ENCODE peak calls at places on chromosomes 6 and 20, in five cellular contexts. O is GM12878, N is NT2/D1, H is HepG2, L is H1. J is an unnamed sample.

GRCh38 chr6:119533603-119534279 is 184.2 kb upstream of the MAN1A1 start:
- DNase-seq in N (no peak), L (no peak), O (peak), H (no peak), J (no peak)

GRCh38 chr6:79734374-79734773 is 103.2 kb downstream of the SH3BGRL2 start:
- DNase-seq in N (no peak), H (no peak), L (no peak), O (no peak), J (no peak)

GRCh38 chr6:135782517-135782916 is 69.0 kb upstream of the PDE7B start:
- DNase-seq in H (no peak), O (no peak), N (no peak), L (no peak), J (no peak)

GRCh38 chr6:15065603-15066002 is 180.3 kb upstream of the JARID2 start:
- DNase-seq in H (no peak), O (no peak), N (no peak), L (no peak), J (no peak)

GRCh38 chr6:158475344-158476302 is 84.3 kb upstream of the TMEM181 start:
- DNase-seq in H (no peak), L (no peak), N (no peak), O (peak), J (peak)

GRCh38 chr20:34872604-34873224 is at the start of gene GGT7:
- DNase-seq in L (peak), H (peak), O (peak), N (peak), J (peak)

GRCh38 chr6:32852844-32853540 is 512 bp downstream of the TAP1 start:
- DNase-seq in N (no peak), L (no peak), O (no peak), H (no peak), J (no peak)

GRCh38 chr6:19806971-19807396 is 30.2 kb upstream of the ID4 start:
- DNase-seq in L (no peak), O (no peak), N (no peak), H (no peak), J (no peak)

GRCh38 chr20:16785221-16785620 is 37.1 kb downstream of the OTOR start:
- DNase-seq in L (no peak), O (no peak), H (no peak), N (no peak), J (no peak)

GRCh38 chr6:73079611-73079955 is 145.7 kb downstream of the KHDC1L start:
- DNase-seq in N (no peak), L (no peak), O (no peak), H (no peak), J (no peak)

GRCh38 chr20:15528386-15529111 is 1044.7 kb downstream of the KIF16B start:
- DNase-seq in O (no peak), H (no peak), L (no peak), N (no peak), J (no peak)

GRCh38 chr6:158018851-158019361 is 37.2 kb downstream of the SYNJ2 start:
- DNase-seq in L (no peak), O (no peak), H (no peak), N (no peak), J (no peak)

GRCh38 chr6:68059261-68059660 is 575.8 kb upstream of the ADGRB3 start:
- DNase-seq in L (no peak), O (no peak), H (no peak), N (no peak), J (no peak)

GRCh38 chr20:59390437-59390836 is 90.0 kb downstream of the EDN3 start:
- DNase-seq in N (no peak), L (no peak), O (no peak), H (no peak), J (no peak)

GRCh38 chr6:149484733-149485700 is at the start of gene ZC3H12D:
- DNase-seq in L (no peak), H (peak), N (no peak), O (no peak), J (no peak)

GRCh38 chr6:12174878-12175277 is 115.3 kb upstream of the EDN1 start:
- DNase-seq in O (no peak), N (no peak), L (no peak), H (no peak), J (no peak)

GRCh38 chr6:98980814-98981213 is 33.1 kb upstream of the FBXL4 start:
- DNase-seq in H (no peak), O (no peak), N (no peak), L (peak), J (peak)

GRCh38 chr6:13615802-13616140 is 636 bp downstream of the NOL7 start:
- DNase-seq in N (no peak), H (no peak), O (no peak), L (no peak), J (peak)

GRCh38 chr20:37355252-37356180 is 9.6 kb downstream of the SRC start:
- DNase-seq in L (no peak), H (no peak), N (no peak), O (no peak), J (no peak)

GRCh38 chr20:60371456-60371855 is 413.2 kb downstream of the CDH26 start:
- DNase-seq in O (no peak), H (no peak), L (no peak), N (no peak), J (no peak)

GRCh38 chr20:11333634-11334033 is 584.1 kb upstream of the BTBD3 start:
- DNase-seq in O (no peak), L (no peak), N (no peak), H (no peak), J (no peak)

GRCh38 chr20:34989118-34989517 is 33.5 kb downstream of the MYH7B start:
- DNase-seq in O (no peak), H (no peak), L (no peak), N (no peak), J (no peak)

GRCh38 chr6:115485400-115485799 is 575.3 kb downstream of the FRK start:
- DNase-seq in L (no peak), H (no peak), N (no peak), O (no peak), J (peak)

GRCh38 chr6:122126894-122127293 is 272.6 kb upstream of the HSF2 start:
- DNase-seq in O (no peak), L (no peak), N (no peak), H (no peak), J (no peak)

GRCh38 chr20:22542427-22542826 is 41.9 kb downstream of the FOXA2 start:
- DNase-seq in L (no peak), O (no peak), H (no peak), N (no peak), J (no peak)

GRCh38 chr6:9540534-9541126 is 874.2 kb downstream of the TFAP2A start:
- DNase-seq in H (peak), O (no peak), N (no peak), L (no peak), J (peak)

GRCh38 chr20:32336918-32337347 is 21.2 kb upstream of the ASXL1 start:
- DNase-seq in N (no peak), H (peak), L (no peak), O (no peak), J (peak)

GRCh38 chr6:43016166-43016915 is 2.3 kb downstream of the KLHDC3 start:
- DNase-seq in L (no peak), O (no peak), H (no peak), N (no peak), J (no peak)

GRCh38 chr6:81800666-81801065 is 48.2 kb upstream of the TENT5A start:
- DNase-seq in L (no peak), H (no peak), O (no peak), N (no peak), J (no peak)

GRCh38 chr6:81806793-81807565 is 54.5 kb upstream of the TENT5A start:
- DNase-seq in O (no peak), H (peak), L (no peak), N (no peak), J (no peak)

GRCh38 chr6:81797594-81797993 is 45.1 kb upstream of the TENT5A start:
- DNase-seq in H (no peak), L (no peak), O (no peak), N (no peak), J (no peak)

GRCh38 chr6:81802356-81802755 is 49.9 kb upstream of the TENT5A start:
- DNase-seq in O (no peak), L (no peak), N (no peak), H (no peak), J (no peak)

GRCh38 chr6:81801489-81801888 is 49.0 kb upstream of the TENT5A start:
- DNase-seq in H (no peak), L (no peak), N (no peak), O (no peak), J (no peak)
- TF ChIP-seq SUZ12 in H (no peak), L (no peak), N (no peak), O (no peak), J (no peak)

DNA sequence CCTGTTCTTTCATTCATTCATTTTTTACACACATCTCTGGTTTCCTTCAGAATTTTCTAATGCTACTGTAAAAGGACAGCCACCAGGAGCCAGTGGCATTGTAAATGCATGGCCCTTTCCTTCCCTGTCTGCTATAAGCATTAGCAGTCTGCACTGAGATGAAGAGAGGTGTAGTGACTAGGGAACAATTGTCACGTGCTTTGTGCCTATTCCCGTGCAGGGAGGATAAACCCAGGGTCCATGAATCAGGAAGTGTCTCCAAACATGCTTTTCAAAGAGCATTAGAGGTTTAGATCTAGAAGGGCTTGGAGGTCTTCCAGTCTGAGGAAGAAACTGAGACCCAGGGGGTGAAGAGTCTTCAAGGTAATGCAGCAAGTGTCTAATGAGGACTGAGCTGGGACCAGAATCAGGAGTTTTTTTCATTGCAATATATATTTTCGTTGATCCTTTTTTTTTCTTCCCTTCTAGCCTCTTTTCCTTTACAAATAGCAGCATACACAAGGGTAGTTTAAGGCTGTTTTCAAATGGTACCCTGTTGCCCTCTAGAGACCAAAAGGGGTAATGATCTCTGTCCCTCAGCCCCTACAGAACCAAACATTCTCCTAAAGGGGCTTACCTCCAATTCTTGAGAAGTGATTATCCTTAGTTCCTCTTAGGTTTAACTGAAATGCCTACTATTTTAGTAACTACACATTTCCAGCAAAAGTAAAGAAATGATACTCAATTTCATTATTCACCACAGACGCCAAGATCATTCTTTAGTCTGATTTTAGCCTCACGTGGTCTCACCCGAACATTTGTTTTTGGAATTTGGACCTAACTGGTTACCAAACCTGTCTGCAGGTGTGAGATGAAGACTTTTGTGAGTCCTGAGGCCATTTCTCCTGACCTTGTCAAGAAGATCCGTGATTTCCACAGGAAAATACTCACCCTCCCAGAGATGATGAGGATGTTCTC is 6.6 kb downstream of the TRIM15 start:
- DNase-seq in O (peak), N (peak), H (peak), L (no peak), J (peak)
- TF ChIP-seq SUZ12 in O (no peak), N (no peak), H (no peak), L (no peak), J (no peak)

GRCh38 chr6:27501187-27501586 is 28.3 kb upstream of the ZNF184 start:
- DNase-seq in L (no peak), H (no peak), N (no peak), O (no peak), J (no peak)

GRCh38 chr6:27507041-27507956 is 34.4 kb upstream of the ZNF184 start:
- DNase-seq in L (no peak), O (no peak), N (no peak), H (no peak), J (no peak)

GRCh38 chr6:27502508-27503435 is 29.9 kb upstream of the ZNF184 start:
- DNase-seq in O (peak), L (no peak), N (peak), H (peak), J (peak)

GRCh38 chr6:27503436-27504030 is 30.6 kb upstream of the ZNF184 start:
- DNase-seq in L (no peak), O (peak), H (peak), N (peak), J (peak)

GRCh38 chr6:27505209-27506027 is 32.5 kb upstream of the ZNF184 start:
- DNase-seq in H (peak), L (peak), O (peak), N (peak), J (peak)
- TF ChIP-seq SUZ12 in H (no peak), L (no peak), O (no peak), N (no peak), J (no peak)

DNA sequence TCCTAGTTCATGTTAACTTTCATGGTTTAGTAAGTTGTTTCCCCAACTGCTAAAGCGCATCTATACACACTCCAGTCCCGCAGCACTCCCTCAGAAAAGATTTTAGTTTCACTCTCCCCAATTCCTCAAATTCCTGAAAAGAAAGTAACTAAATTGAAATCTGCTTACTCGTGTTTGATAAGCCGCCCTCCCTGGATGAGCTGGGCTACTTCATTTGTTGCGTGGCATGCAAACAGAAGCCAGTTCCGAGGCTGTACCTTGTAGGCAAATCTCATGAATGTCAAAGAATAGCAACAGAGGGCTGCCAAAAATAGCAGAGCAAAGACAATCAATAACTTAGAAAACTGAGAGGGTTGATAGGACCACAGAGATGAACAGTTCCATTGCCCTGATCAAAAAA is 16.9 kb downstream of the MPC1 start:
- DNase-seq in O (no peak), N (no peak), H (no peak), L (no peak), J (no peak)
- TF ChIP-seq SUZ12 in O (no peak), N (no peak), H (no peak), L (no peak), J (no peak)

GRCh38 chr6:96394727-96395126 is 126.9 kb upstream of the UFL1 start:
- DNase-seq in L (no peak), O (no peak), H (peak), N (no peak), J (peak)

DNA sequence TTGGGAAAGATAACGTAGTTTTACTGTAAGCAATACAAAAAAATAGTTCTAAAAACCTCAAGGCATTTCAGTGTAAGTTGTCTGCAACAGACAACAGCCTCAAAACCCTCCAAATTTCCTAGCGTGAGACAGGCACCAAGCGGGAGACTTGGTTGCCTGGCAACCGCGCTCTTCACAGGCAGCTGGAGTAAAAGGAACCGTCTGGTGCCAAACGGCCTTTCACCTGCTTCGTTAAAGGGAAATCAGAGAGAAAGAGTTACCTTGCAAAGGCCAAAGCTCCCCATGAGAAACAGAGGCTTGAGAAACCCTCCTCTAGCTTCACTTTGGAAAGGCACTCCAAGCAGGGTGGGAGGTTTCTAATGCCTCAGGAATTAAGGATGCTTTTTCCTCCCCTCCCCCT is 129.8 kb upstream of the UFL1 start:
- DNase-seq in N (peak), L (peak), H (no peak), O (no peak), J (peak)
- TF ChIP-seq SUZ12 in N (no peak), L (no peak), H (no peak), O (no peak), J (no peak)

DNA sequence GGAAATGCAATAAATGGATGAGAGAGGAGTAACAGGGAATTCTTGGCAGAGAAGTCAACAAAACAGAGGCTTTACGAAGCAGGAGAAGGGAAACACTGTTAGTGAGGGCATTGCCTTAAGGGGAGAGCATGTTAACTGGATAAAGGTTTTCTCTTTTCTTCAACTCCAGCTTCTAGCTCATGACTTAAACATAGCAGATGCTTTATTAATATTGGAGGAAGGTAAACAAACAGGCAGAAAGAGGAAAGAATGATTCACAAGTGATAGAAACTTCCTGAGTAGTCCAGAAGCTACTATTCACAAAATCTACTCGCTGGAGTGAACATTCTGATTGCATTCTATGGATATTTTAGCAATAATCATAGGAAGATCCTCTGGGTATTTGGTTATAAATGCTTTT is 847.3 kb upstream of the MAP3K7 start:
- DNase-seq in N (no peak), L (no peak), O (no peak), H (no peak), J (no peak)
- TF ChIP-seq SUZ12 in N (no peak), L (no peak), O (no peak), H (no peak), J (no peak)

DNA sequence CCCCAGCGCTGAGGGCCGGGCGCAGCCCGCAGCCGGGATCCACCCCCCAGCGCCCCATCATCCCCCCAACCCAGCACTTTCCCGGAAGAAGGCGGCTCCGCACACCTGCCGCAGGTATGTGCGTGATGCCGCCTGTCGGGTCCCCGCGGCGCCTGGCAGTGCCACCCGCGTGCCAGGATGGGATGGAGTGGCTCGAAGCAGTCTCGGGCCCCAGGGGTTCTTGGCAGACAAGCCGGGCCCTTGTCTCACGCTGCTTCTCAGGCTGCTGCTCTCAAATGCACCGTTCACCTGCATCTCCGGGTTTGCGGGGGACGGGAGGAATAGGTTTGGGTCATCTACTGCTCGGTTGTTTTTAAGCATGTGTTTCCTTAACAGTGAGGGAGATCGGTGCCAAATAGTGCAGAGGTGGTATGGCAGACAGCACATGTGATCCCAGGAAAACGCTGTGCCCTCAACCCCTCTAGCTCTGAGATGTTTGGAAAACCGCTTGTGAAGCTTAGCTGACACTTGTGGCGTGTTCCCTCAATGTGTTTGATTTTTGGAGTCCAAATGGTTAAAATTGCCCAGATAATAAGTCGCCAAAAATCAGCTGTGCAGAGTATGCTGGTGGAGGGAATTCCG is 847 bp downstream of the MYLIP start:
- DNase-seq in H (no peak), N (no peak), L (no peak), O (no peak), J (no peak)
- TF ChIP-seq SUZ12 in H (no peak), N (no peak), L (no peak), O (no peak), J (no peak)

GRCh38 chr6:28789553-28790083 is 134.2 kb downstream of the TRIM27 start:
- DNase-seq in H (peak), O (no peak), N (no peak), L (no peak), J (no peak)
- TF ChIP-seq SUZ12 in H (no peak), O (no peak), N (no peak), L (no peak), J (no peak)

J was measured in HEK293T.